ENCODE peak calls at places on chromosomes 7 and 10, in five cellular contexts. L is AG04450, K is coronary artery, A is retinal pigment epithelial cell, W is mucosa of descending colon. V is an unnamed sample.

GRCh38 chr10:22437620-22438588 is 92.6 kb downstream of the SPAG6 start:
- DNase-seq in W (no peak), K (no peak), L (no peak), A (no peak), V (no peak)

GRCh38 chr7:41882271-41882670 is 179.4 kb upstream of the INHBA start:
- DNase-seq in K (no peak), L (no peak), W (no peak), A (no peak), V (no peak)

GRCh38 chr7:137989590-137989989 is 12.3 kb downstream of the CREB3L2 start:
- DNase-seq in L (no peak), A (no peak), W (no peak), K (no peak), V (no peak)

GRCh38 chr10:14173706-14174594 is 156.8 kb downstream of the FRMD4A start:
- DNase-seq in L (no peak), A (no peak), K (no peak), W (no peak), V (no peak)

GRCh38 chr7:151339651-151340377 is 1.8 kb upstream of the NUB1 start:
- DNase-seq in L (no peak), K (no peak), A (no peak), W (no peak), V (no peak)

GRCh38 chr7:24477807-24478655 is 95.2 kb upstream of the PALS2 start:
- DNase-seq in W (no peak), L (peak; percentile 67), K (no peak), A (peak; percentile 46), V (peak; percentile 70)

GRCh38 chr10:84221916-84222315 is 3.4 kb downstream of the LRIT2 start:
- DNase-seq in W (no peak), K (no peak), A (no peak), L (no peak), V (no peak)

GRCh38 chr10:95350212-95350829 is 59.5 kb upstream of the PDLIM1 start:
- DNase-seq in L (no peak), A (no peak), W (peak; percentile 12), K (no peak), V (peak; percentile 77)

GRCh38 chr10:97184971-97185325 is 811 bp downstream of the SLIT1 start:
- DNase-seq in A (no peak), K (no peak), W (no peak), L (no peak), V (no peak)

GRCh38 chr7:148983220-148984146 is 44.8 kb downstream of the PDIA4 start:
- DNase-seq in W (peak; percentile 65), A (no peak), L (peak; percentile 62), K (no peak), V (peak; percentile 67)

GRCh38 chr10:89283174-89283987 is 18.5 kb upstream of the IFIT2 start:
- DNase-seq in K (no peak), W (no peak), L (no peak), A (peak; percentile 80), V (peak; percentile 61)

GRCh38 chr10:124374535-124375352 is 44.0 kb downstream of the OAT start:
- DNase-seq in A (no peak), W (no peak), K (no peak), L (no peak), V (no peak)

GRCh38 chr7:29207469-29207868 is 12.9 kb downstream of the CHN2 start:
- DNase-seq in K (no peak), L (no peak), W (no peak), A (no peak), V (no peak)

GRCh38 chr7:82382276-82382675 is 61.3 kb downstream of the CACNA2D1 start:
- DNase-seq in W (no peak), K (no peak), L (no peak), A (no peak), V (no peak)

GRCh38 chr7:155409980-155410379 is 47.9 kb upstream of the EN2 start:
- DNase-seq in W (no peak), A (no peak), L (no peak), K (no peak), V (no peak)

GRCh38 chr10:6748981-6749630 is 169.0 kb upstream of the PRKCQ start:
- DNase-seq in W (no peak), L (no peak), K (no peak), A (peak; percentile 81), V (peak; percentile 71)

GRCh38 chr10:93475871-93476270 is 6.3 kb downstream of the MYOF start:
- DNase-seq in K (peak; percentile 31), W (peak; percentile 59), L (no peak), A (no peak), V (peak; percentile 61)

GRCh38 chr10:6465437-6465836 is 114.6 kb downstream of the PRKCQ start:
- DNase-seq in K (no peak), A (no peak), W (no peak), L (no peak), V (no peak)

GRCh38 chr7:27129729-27130539 is 623 bp downstream of the HOXA4 start:
- DNase-seq in A (no peak), W (peak; percentile 78), L (no peak), K (peak; percentile 60), V (peak; percentile 37)

GRCh38 chr7:100095289-100095688 is 5.9 kb downstream of the MCM7 start:
- DNase-seq in K (no peak), W (no peak), A (no peak), L (no peak), V (no peak)

GRCh38 chr10:538895-539294 is 150.6 kb downstream of the DIP2C start:
- DNase-seq in K (peak; percentile 36), W (no peak), L (peak; percentile 76), A (peak; percentile 75), V (peak; percentile 40)

DNA sequence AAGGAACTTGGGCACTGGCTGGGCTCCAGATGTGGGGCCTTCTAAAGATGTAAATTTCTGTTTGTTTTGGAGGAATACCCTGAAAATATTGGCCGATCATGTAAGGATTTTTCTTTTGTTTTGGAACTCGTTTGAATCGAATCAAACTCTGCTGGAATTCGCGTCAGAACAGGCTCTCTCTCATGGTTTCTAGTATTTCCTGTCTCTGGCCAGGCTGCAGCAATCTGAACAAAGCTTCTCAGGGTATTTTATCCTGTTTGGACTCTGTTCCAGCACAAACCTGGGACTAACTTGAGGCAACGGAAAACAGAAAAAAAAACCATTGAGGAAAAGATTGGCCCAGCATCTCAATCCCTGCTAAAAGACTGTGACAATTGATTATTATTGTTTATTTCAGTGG is 340.8 kb upstream of the NRP1 start:
- DNase-seq in K (no peak), A (no peak), L (no peak), W (no peak), V (no peak)
- H3K4me3 ChIP-seq in K (peak overlapping the region; percentile 53), A (no peak overlapping the region), L (peak overlapping the region; percentile 20), W (no peak overlapping the region), V (peak overlapping the region; percentile 35)

DNA sequence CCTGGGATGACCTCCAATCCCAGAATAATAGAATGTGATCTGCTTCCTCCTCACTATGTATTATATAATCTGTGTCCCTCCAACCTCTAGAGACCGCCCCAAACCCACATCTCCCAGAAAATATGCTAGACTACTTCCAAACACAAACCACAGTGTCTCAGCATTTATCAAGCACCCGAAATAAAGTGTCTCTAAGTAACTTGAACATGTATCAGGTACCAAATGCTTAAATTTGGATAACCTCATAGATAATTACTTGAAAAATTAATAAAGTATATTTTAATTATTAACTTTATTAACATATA is 16.1 kb downstream of the LYZL1 start:
- DNase-seq in K (no peak), L (no peak), W (no peak), A (no peak), V (no peak)
- H3K4me3 ChIP-seq in K (peak overlapping the region; percentile 26), L (no peak overlapping the region), W (no peak overlapping the region), A (no peak overlapping the region), V (no peak overlapping the region)

DNA sequence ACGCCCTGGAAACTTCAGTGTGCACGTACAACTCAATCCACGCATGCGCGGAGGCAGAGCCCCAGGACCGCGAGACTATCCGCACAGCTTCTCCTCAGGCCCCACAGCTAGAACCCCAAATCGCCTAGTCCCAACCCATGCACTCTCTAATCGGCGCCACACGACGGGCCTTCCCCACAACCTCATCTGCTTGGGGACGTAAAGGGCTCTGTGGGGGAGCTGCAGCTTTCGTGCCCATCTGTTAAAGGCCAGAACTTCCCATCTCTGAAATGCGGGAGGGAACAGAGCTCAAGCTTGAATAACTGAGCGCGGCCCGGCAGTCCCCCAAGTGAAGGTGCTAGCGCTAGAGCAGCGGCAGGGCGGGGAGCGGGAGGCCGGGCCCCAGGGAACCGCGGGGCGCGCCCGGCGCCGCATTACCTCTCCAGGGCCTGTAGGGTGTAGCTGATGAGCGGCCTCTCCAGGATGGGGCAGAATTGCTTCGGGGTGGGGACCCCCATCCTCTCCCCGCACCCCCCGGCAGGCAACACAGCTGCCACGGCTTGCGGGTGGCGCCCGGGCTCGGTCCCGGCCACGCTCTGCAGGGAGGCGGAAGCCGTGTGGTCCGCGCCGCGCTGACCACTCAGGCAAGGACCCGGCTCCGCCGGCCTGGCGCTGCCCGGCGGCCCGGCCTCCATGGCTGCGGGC is 547 bp downstream of the CRPPA start:
- DNase-seq in L (peak; percentile 63), K (peak; percentile 84), W (peak; percentile 88), A (peak; percentile 60), V (peak; percentile 88)
- H3K4me3 ChIP-seq in L (peak overlapping the region; percentile 65), K (peak overlapping the region; percentile 86), W (peak overlapping the region; percentile 40), A (peak overlapping the region; percentile 61), V (peak overlapping the region; percentile 72)

GRCh38 chr7:16989883-16990413 is 108.2 kb upstream of the AGR3 start:
- DNase-seq in A (peak; percentile 74), W (peak; percentile 87), K (peak; percentile 77), L (peak; percentile 61), V (peak; percentile 85)
- H3K4me3 ChIP-seq in A (no peak overlapping the region), W (no peak overlapping the region), K (peak overlapping the region; percentile 49), L (peak overlapping the region; percentile 44), V (peak overlapping the region; percentile 56)

DNA sequence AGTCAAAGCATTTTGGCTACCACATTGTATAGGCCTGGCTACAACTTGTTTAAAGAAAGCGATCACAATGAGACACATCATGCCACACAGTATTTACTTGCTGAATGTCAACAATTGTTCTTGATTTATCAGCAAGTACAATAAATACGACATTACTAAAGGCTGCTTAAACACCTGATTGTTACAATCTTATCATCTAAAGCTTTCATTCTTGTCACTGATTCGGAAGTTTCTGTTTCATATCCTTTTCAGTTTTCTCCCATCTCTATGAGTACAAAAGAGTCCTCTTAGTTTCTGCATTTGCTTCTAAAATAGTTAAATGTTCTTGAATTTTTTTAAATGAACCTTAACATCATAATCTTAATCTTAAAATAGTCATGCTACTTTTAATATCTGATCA is 128.1 kb upstream of the LRRN3 start:
- DNase-seq in W (no peak), A (no peak), L (no peak), K (no peak), V (no peak)
- H3K4me3 ChIP-seq in W (no peak overlapping the region), A (no peak overlapping the region), L (no peak overlapping the region), K (no peak overlapping the region), V (no peak overlapping the region)

GRCh38 chr10:16993186-16993585 is 136.4 kb downstream of the CUBN start:
- DNase-seq in L (no peak), A (no peak), W (no peak), K (no peak), V (no peak)
- H3K4me3 ChIP-seq in L (no peak overlapping the region), A (no peak overlapping the region), W (no peak overlapping the region), K (peak overlapping the region; percentile 55), V (peak overlapping the region; percentile 17)

DNA sequence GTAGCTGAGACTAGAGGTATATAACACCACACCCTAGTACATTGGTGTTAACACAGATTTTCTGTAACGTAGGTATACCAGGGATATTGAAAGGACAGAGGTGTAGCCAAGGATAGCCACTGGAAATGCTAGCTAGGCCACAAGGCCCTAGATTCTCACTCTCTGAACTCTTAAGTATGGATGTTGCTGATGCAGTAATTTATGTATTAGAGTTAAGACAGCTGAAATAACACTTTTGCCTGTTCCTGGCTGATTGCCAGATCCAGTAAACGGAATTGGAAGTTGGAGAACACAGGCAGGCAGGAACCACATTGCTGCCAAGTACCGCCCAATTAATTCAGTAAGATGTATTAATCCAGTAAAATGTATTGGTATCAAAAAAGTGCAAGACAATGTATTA is 1.8 kb downstream of the CALU start:
- DNase-seq in A (peak; percentile 34), L (no peak), K (no peak), W (no peak), V (peak; percentile 43)
- H3K4me3 ChIP-seq in A (peak overlapping the region; percentile 84), L (peak overlapping the region; percentile 97), K (peak overlapping the region; percentile 82), W (no peak overlapping the region), V (peak overlapping the region; percentile 98)

GRCh38 chr10:42866115-42866995 is 83.8 kb downstream of the BMS1 start:
- DNase-seq in A (peak; percentile 3), K (no peak), W (peak; percentile 71), L (peak; percentile 26), V (peak; percentile 60)
- H3K4me3 ChIP-seq in A (peak overlapping the region; percentile 5), K (peak overlapping the region; percentile 59), W (no peak overlapping the region), L (peak overlapping the region; percentile 35), V (peak overlapping the region; percentile 39)